ENCODE peak calls at places on chromosomes 5 and 9, in ten cellular contexts. One of them, this sample, is unnamed.

GRCh38 chr9:83047839-83048775 is 14.8 kb downstream of the RASEF start:
- DNase-seq in kidney epithelial cell: no peak
- DNase-seq in GM23248: no peak
- DNase-seq in stomach: peak
- DNase-seq in hepatic stellate cell: no peak
- DNase-seq in T-helper 2 cell: no peak
- DNase-seq in D341Med: no peak
- DNase-seq in sciatic nerve: no peak
- DNase-seq in HuH-7.5: no peak
- DNase-seq in pancreas: peak
- DNase-seq in this sample: no peak

GRCh38 chr5:174044855-174045254 is 651 bp upstream of the NSG2 start:
- DNase-seq in sciatic nerve: no peak
- DNase-seq in HuH-7.5: no peak
- DNase-seq in pancreas: no peak
- DNase-seq in GM23248: no peak
- DNase-seq in hepatic stellate cell: no peak
- DNase-seq in T-helper 2 cell: no peak
- DNase-seq in stomach: no peak
- DNase-seq in D341Med: no peak
- DNase-seq in kidney epithelial cell: no peak
- DNase-seq in this sample: no peak

GRCh38 chr5:141692919-141693848 is 11.2 kb upstream of the ARAP3 start:
- DNase-seq in T-helper 2 cell: peak
- DNase-seq in pancreas: no peak
- DNase-seq in sciatic nerve: no peak
- DNase-seq in stomach: no peak
- DNase-seq in HuH-7.5: no peak
- DNase-seq in GM23248: peak
- DNase-seq in D341Med: no peak
- DNase-seq in kidney epithelial cell: no peak
- DNase-seq in hepatic stellate cell: peak
- DNase-seq in this sample: no peak

GRCh38 chr5:15007549-15008142 is 136.1 kb upstream of the ANKH start:
- DNase-seq in pancreas: no peak
- DNase-seq in T-helper 2 cell: no peak
- DNase-seq in GM23248: peak
- DNase-seq in kidney epithelial cell: no peak
- DNase-seq in HuH-7.5: no peak
- DNase-seq in D341Med: no peak
- DNase-seq in sciatic nerve: no peak
- DNase-seq in stomach: no peak
- DNase-seq in hepatic stellate cell: no peak
- DNase-seq in this sample: no peak

GRCh38 chr9:135989722-135990467 is 28.7 kb upstream of the UBAC1 start:
- DNase-seq in GM23248: no peak
- DNase-seq in hepatic stellate cell: no peak
- DNase-seq in sciatic nerve: no peak
- DNase-seq in pancreas: peak
- DNase-seq in T-helper 2 cell: no peak
- DNase-seq in stomach: peak
- DNase-seq in D341Med: no peak
- DNase-seq in kidney epithelial cell: no peak
- DNase-seq in HuH-7.5: no peak
- DNase-seq in this sample: no peak

GRCh38 chr5:157561105-157561504 is 14.5 kb downstream of the ADAM19 start:
- DNase-seq in stomach: no peak
- DNase-seq in T-helper 2 cell: no peak
- DNase-seq in kidney epithelial cell: no peak
- DNase-seq in GM23248: no peak
- DNase-seq in pancreas: no peak
- DNase-seq in sciatic nerve: no peak
- DNase-seq in HuH-7.5: no peak
- DNase-seq in D341Med: no peak
- DNase-seq in hepatic stellate cell: no peak
- DNase-seq in this sample: no peak

GRCh38 chr9:22374021-22374420 is 72.6 kb upstream of the DMRTA1 start:
- DNase-seq in pancreas: no peak
- DNase-seq in HuH-7.5: no peak
- DNase-seq in T-helper 2 cell: no peak
- DNase-seq in stomach: no peak
- DNase-seq in sciatic nerve: no peak
- DNase-seq in GM23248: no peak
- DNase-seq in hepatic stellate cell: no peak
- DNase-seq in D341Med: no peak
- DNase-seq in kidney epithelial cell: no peak
- DNase-seq in this sample: no peak

GRCh38 chr9:13274901-13275641 is 4.4 kb downstream of the MPDZ start:
- DNase-seq in sciatic nerve: no peak
- DNase-seq in D341Med: no peak
- DNase-seq in hepatic stellate cell: peak
- DNase-seq in T-helper 2 cell: no peak
- DNase-seq in GM23248: peak
- DNase-seq in kidney epithelial cell: no peak
- DNase-seq in pancreas: no peak
- DNase-seq in stomach: no peak
- DNase-seq in HuH-7.5: no peak
- DNase-seq in this sample: no peak

GRCh38 chr9:25716220-25716872 is 38.1 kb upstream of the TUSC1 start:
- DNase-seq in pancreas: peak
- DNase-seq in GM23248: peak
- DNase-seq in D341Med: peak
- DNase-seq in HuH-7.5: peak
- DNase-seq in sciatic nerve: no peak
- DNase-seq in kidney epithelial cell: peak
- DNase-seq in hepatic stellate cell: peak
- DNase-seq in stomach: peak
- DNase-seq in T-helper 2 cell: no peak
- DNase-seq in this sample: peak

GRCh38 chr9:131585375-131585774 is 40.1 kb downstream of the PRRT1B start:
- DNase-seq in kidney epithelial cell: no peak
- DNase-seq in GM23248: no peak
- DNase-seq in sciatic nerve: no peak
- DNase-seq in D341Med: no peak
- DNase-seq in HuH-7.5: no peak
- DNase-seq in T-helper 2 cell: peak
- DNase-seq in stomach: no peak
- DNase-seq in hepatic stellate cell: no peak
- DNase-seq in pancreas: no peak
- DNase-seq in this sample: no peak

GRCh38 chr5:37703841-37704241 is 136.0 kb downstream of the GDNF start:
- DNase-seq in stomach: no peak
- DNase-seq in D341Med: no peak
- DNase-seq in pancreas: no peak
- DNase-seq in hepatic stellate cell: no peak
- DNase-seq in T-helper 2 cell: no peak
- DNase-seq in GM23248: no peak
- DNase-seq in HuH-7.5: no peak
- DNase-seq in sciatic nerve: no peak
- DNase-seq in kidney epithelial cell: no peak
- DNase-seq in this sample: no peak

GRCh38 chr5:146548781-146549449 is 32.9 kb upstream of the GPR151 start:
- DNase-seq in kidney epithelial cell: no peak
- DNase-seq in D341Med: no peak
- DNase-seq in stomach: no peak
- DNase-seq in pancreas: no peak
- DNase-seq in hepatic stellate cell: no peak
- DNase-seq in sciatic nerve: no peak
- DNase-seq in HuH-7.5: no peak
- DNase-seq in GM23248: no peak
- DNase-seq in T-helper 2 cell: no peak
- DNase-seq in this sample: no peak

GRCh38 chr5:82975396-82975795 is 101.8 kb downstream of the TMEM167A start:
- DNase-seq in stomach: no peak
- DNase-seq in D341Med: no peak
- DNase-seq in HuH-7.5: no peak
- DNase-seq in sciatic nerve: no peak
- DNase-seq in kidney epithelial cell: no peak
- DNase-seq in GM23248: peak
- DNase-seq in pancreas: no peak
- DNase-seq in hepatic stellate cell: no peak
- DNase-seq in T-helper 2 cell: no peak
- DNase-seq in this sample: no peak

GRCh38 chr5:43603535-43604363 is 769 bp downstream of the NNT start:
- DNase-seq in stomach: peak
- DNase-seq in GM23248: peak
- DNase-seq in T-helper 2 cell: peak
- DNase-seq in sciatic nerve: peak
- DNase-seq in HuH-7.5: peak
- DNase-seq in D341Med: peak
- DNase-seq in hepatic stellate cell: peak
- DNase-seq in pancreas: peak
- DNase-seq in kidney epithelial cell: no peak
- DNase-seq in this sample: no peak